ENCODE peak calls at places on chromosomes 4 and X, in five cellular contexts. Q, B, T, N and X are unnamed samples.

GRCh38 chr4:169188204-169188603 is 82.6 kb downstream of the SH3RF1 start:
- DNase-seq in Q (no peak), T (no peak), N (no peak), B (no peak), X (no peak)

GRCh38 chrX:153981771-153982533 is 9.4 kb downstream of the TMEM187 start:
- DNase-seq in T (no peak), B (no peak), Q (no peak), N (no peak), X (no peak)

GRCh38 chr4:137253949-137254348 is 278.3 kb downstream of the PCDH18 start:
- DNase-seq in N (no peak), Q (no peak), T (no peak), B (no peak), X (peak)

GRCh38 chrX:2697741-2698294 is 6.7 kb downstream of the CD99 start:
- DNase-seq in T (no peak), N (peak), B (no peak), Q (no peak), X (peak)

GRCh38 chr4:6534618-6535328 is 40.2 kb upstream of the MAN2B2 start:
- DNase-seq in Q (no peak), T (no peak), N (no peak), B (no peak), X (no peak)

GRCh38 chrX:108945883-108946523 is 209.6 kb upstream of the IRS4 start:
- DNase-seq in B (no peak), T (no peak), N (no peak), Q (no peak), X (no peak)

GRCh38 chrX:130280901-130281300 is 12.2 kb upstream of the ZNF280C start:
- DNase-seq in B (no peak), Q (no peak), T (no peak), N (no peak), X (no peak)

GRCh38 chr4:148481644-148482043 is 39.4 kb upstream of the NR3C2 start:
- DNase-seq in B (no peak), N (no peak), T (no peak), Q (no peak), X (no peak)

GRCh38 chrX:151825927-151826471 is 86.7 kb upstream of the MAGEA4 start:
- DNase-seq in N (no peak), T (no peak), Q (no peak), B (peak), X (peak)

GRCh38 chr4:113979973-113980615 is 647 bp upstream of the ARSJ start:
- DNase-seq in Q (no peak), N (no peak), T (no peak), B (no peak), X (peak)

GRCh38 chr4:105895609-105896460 is 564 bp downstream of the NPNT start:
- DNase-seq in Q (no peak), N (no peak), T (peak), B (peak), X (no peak)

GRCh38 chr4:110099638-110100037 is 98.8 kb downstream of the ELOVL6 start:
- DNase-seq in Q (no peak), B (no peak), T (no peak), N (no peak), X (no peak)

GRCh38 chrX:101208152-101208905 is 11.3 kb upstream of the DRP2 start:
- DNase-seq in N (peak), T (no peak), B (no peak), Q (no peak), X (peak)

GRCh38 chr4:169963998-169964397 is 62.2 kb downstream of the MFAP3L start:
- DNase-seq in T (no peak), N (no peak), Q (no peak), B (no peak), X (no peak)

GRCh38 chr4:87574996-87575395 is 33.3 kb upstream of the DSPP start:
- DNase-seq in B (no peak), Q (no peak), N (no peak), T (no peak), X (no peak)

GRCh38 chr4:24736066-24736465 is 59.3 kb upstream of the SOD3 start:
- DNase-seq in B (no peak), T (no peak), N (no peak), Q (no peak), X (peak)

GRCh38 chrX:153773741-153774575 is 6.9 kb upstream of the SRPK3 start:
- DNase-seq in N (no peak), Q (no peak), B (no peak), T (peak), X (no peak)

GRCh38 chr4:71540749-71541269 is 202.0 kb downstream of the SLC4A4 start:
- DNase-seq in B (no peak), T (no peak), N (no peak), Q (no peak), X (no peak)

GRCh38 chr4:73693816-73694215 is 46.6 kb upstream of the CXCL8 start:
- DNase-seq in B (no peak), N (no peak), T (no peak), Q (no peak), X (no peak)

GRCh38 chrX:109740076-109740809 is 7.2 kb upstream of the ACSL4 start:
- DNase-seq in T (no peak), B (peak), N (no peak), Q (no peak), X (peak)

GRCh38 chr4:154208424-154208823 is 283.2 kb downstream of the DCHS2 start:
- DNase-seq in B (no peak), N (no peak), Q (peak), T (no peak), X (no peak)

GRCh38 chr4:139919513-139919912 is 234.5 kb downstream of the MAML3 start:
- DNase-seq in N (no peak), T (no peak), B (no peak), Q (no peak), X (peak)

GRCh38 chrX:105063743-105064142 is 156.8 kb downstream of the TEX13A start:
- DNase-seq in B (no peak), Q (no peak), T (no peak), N (no peak), X (no peak)

GRCh38 chrX:129523076-129524055 is at the start of gene SMARCA1:
- DNase-seq in N (no peak), Q (peak), T (peak), B (peak), X (peak)

GRCh38 chr4:115234405-115235093 is 121.1 kb upstream of the NDST4 start:
- DNase-seq in Q (no peak), T (peak), B (no peak), N (peak), X (no peak)

GRCh38 chr4:7831330-7831729 is 108.3 kb downstream of the AFAP1 start:
- DNase-seq in Q (peak), B (no peak), N (no peak), T (no peak), X (peak)

GRCh38 chr4:29560452-29560851 is 1159.7 kb upstream of the PCDH7 start:
- DNase-seq in Q (no peak), B (no peak), T (no peak), N (no peak), X (no peak)

GRCh38 chr4:6909970-6910339 is 329 bp downstream of the TBC1D14 start:
- DNase-seq in B (peak), Q (peak), T (no peak), N (no peak), X (no peak)

GRCh38 chrX:12978205-12979010 is 3.5 kb downstream of the TMSB4X start:
- DNase-seq in B (no peak), T (no peak), Q (no peak), N (no peak), X (peak)

GRCh38 chrX:37454537-37455285 is 105.5 kb downstream of the PRRG1 start:
- DNase-seq in T (no peak), Q (no peak), N (no peak), B (peak), X (peak)

GRCh38 chrX:72079607-72080006 is 52.1 kb downstream of the RTL5 start:
- DNase-seq in T (no peak), Q (no peak), N (no peak), B (no peak), X (no peak)

DNA sequence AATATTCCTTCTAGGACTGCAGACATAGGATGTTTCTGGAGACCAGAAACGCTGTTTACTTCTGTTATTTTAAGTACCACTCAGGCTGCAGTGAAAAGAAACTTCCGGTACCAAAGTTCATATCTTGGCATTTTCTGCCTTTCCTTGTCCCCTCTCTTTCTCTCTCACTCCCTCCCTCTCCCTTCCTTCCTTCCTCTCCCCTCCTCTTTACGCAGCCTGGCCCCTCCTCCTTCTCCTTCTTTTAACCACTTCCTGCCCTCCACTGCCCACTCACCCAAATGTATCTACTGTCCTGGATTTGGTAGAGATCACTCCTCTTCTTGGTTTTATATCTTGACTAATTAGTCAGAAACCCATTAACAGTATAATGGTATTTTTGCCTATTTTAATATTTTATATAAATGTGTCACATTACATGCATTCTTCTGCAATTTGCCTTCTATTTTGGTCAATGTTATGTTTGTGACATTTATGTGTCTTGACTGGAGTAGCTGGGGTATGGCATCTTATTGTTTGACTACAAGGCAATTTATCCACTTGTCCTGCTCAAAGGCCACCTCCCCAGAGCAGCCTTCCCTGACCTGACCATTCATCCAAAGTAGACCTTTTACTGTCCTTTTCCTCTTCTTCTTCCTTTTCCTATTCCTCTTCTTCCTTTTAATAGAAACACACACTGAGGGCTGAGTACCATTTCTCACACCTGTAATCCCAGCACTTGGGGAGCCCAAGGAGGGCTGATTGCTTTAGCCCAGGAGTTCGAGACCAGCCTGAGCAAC is 56.9 kb downstream of the BCOR start:
- DNase-seq in N (no peak), T (no peak), B (no peak), Q (no peak), X (no peak)
- TF ChIP-seq RCOR1 in N (no peak), T (no peak), B (no peak), Q (no peak), X (no peak)

DNA sequence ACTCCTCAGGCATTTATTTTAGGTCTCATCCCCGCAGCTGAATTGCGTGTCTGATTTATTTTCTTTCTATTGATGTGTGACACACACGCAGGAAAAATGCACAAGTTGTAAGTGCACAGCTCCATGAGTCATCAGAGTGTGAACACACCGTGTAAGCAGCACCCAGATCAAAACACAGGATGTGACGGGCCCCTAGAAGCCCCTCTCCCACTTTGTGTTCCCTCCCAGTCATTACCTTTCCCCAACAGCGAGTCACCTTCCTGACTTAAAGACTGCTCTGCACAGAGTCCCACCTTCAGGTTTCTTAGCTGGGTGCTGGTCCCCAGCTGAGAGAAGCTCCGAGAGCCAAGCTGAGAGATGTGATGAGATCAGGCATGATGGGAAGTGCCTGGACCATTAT is 436.8 kb downstream of the MID1IP1 start:
- DNase-seq in Q (no peak), B (no peak), T (no peak), N (no peak), X (no peak)
- TF ChIP-seq RCOR1 in Q (no peak), B (no peak), T (no peak), N (no peak), X (no peak)

GRCh38 chr4:26034849-26035248 is 120.8 kb downstream of the SMIM20 start:
- DNase-seq in T (no peak), B (no peak), Q (no peak), N (no peak), X (no peak)
- TF ChIP-seq RCOR1 in T (no peak), B (no peak), Q (no peak), N (no peak), X (no peak)

DNA sequence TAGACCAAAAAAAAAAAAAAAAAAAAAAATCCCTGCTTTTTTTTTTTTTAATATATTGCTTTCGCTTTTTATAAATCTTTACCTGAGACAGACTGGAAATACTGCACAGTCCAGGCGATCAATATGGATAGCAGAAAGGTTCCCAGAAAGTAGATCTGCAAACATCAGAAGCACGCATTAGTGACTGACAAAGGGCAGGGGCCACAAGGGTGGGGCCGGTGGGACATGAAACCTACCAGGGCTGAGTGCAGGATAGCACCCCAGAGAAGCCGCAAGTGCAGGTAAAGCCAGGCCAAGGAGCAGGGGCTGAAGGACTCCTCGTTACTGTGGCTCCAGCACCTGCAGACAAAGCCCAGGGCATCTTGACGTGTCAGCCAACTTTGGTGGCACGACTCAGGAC is 101.8 kb downstream of the SLC34A2 start:
- DNase-seq in N (no peak), Q (no peak), T (no peak), B (no peak), X (no peak)
- TF ChIP-seq RCOR1 in N (no peak), Q (no peak), T (no peak), B (no peak), X (no peak)

DNA sequence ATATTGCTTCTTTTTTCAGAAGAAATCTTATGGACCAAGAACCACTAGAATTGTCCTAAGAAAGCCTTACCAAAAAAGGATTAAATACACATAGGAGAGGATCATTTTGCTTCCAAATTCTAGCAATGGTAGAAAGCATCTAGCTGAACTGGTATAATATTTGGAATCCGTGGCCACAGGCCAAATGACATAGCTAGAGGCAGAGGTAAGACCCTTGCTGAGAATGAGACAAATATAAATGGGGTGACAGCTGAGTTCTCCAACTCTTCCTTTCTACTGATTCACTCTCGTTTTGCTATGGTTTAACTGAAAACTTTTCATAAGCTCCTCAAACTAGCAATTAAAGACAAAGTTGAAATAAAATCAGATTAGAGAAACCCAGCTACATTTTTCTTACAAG is 149.9 kb downstream of the TTC29 start:
- DNase-seq in N (no peak), Q (no peak), T (no peak), B (no peak), X (no peak)
- TF ChIP-seq RCOR1 in N (no peak), Q (no peak), T (no peak), B (no peak), X (no peak)

GRCh38 chr4:155342142-155342541 is 34.6 kb downstream of the MAP9 start:
- DNase-seq in T (no peak), B (peak), Q (no peak), N (no peak), X (peak)
- TF ChIP-seq RCOR1 in T (no peak), B (no peak), Q (no peak), N (no peak), X (no peak)

GRCh38 chrX:150185766-150186165 is 177.4 kb upstream of the MAMLD1 start:
- DNase-seq in Q (no peak), N (no peak), B (no peak), T (no peak), X (no peak)

GRCh38 chrX:150182176-150182575 is 180.9 kb upstream of the MAMLD1 start:
- DNase-seq in Q (no peak), T (no peak), N (no peak), B (no peak), X (peak)

GRCh38 chrX:150184487-150184886 is 178.6 kb upstream of the MAMLD1 start:
- DNase-seq in T (no peak), B (no peak), N (no peak), Q (no peak), X (peak)
- TF ChIP-seq RCOR1 in T (no peak), B (no peak), N (no peak), Q (no peak), X (no peak)

GRCh38 chrX:68992998-68993397 is 164.2 kb downstream of the EFNB1 start:
- DNase-seq in T (no peak), B (no peak), N (no peak), Q (no peak), X (no peak)

GRCh38 chrX:68990948-68991347 is 162.1 kb downstream of the EFNB1 start:
- DNase-seq in Q (no peak), B (no peak), N (no peak), T (no peak), X (no peak)

GRCh38 chrX:68989865-68990606 is 161.2 kb downstream of the EFNB1 start:
- DNase-seq in T (peak), Q (no peak), B (no peak), N (no peak), X (peak)

GRCh38 chrX:68989456-68989855 is 160.6 kb downstream of the EFNB1 start:
- DNase-seq in Q (no peak), N (no peak), T (no peak), B (no peak), X (no peak)

GRCh38 chrX:68991691-68992345 is 163.0 kb downstream of the EFNB1 start:
- DNase-seq in T (no peak), Q (no peak), N (no peak), B (no peak), X (no peak)
- TF ChIP-seq RCOR1 in T (no peak), Q (no peak), N (no peak), B (no peak), X (no peak)

GRCh38 chr4:174314274-174314673 is 30.6 kb downstream of the CEP44 start:
- DNase-seq in T (no peak), B (no peak), N (no peak), Q (no peak), X (no peak)
- TF ChIP-seq RCOR1 in T (no peak), B (no peak), N (no peak), Q (no peak), X (no peak)